ENCODE peak calls at places on chromosomes 1 and 21, in seven cellular contexts. One of them, this sample, is unnamed.

GRCh38 chr1:15444476-15445389 is 6.5 kb downstream of the CTRC start:
- DNase-seq in SJSA1: no peak
- DNase-seq in heart right ventricle: no peak
- DNase-seq in WERI-Rb-1: no peak
- DNase-seq in breast epithelium: no peak
- DNase-seq in mammary epithelial cell: no peak
- DNase-seq in OCI-LY7: no peak
- DNase-seq in this sample: no peak

GRCh38 chr1:204127597-204128242 is 24.1 kb downstream of the ETNK2 start:
- DNase-seq in SJSA1: peak
- DNase-seq in heart right ventricle: peak
- DNase-seq in WERI-Rb-1: peak
- DNase-seq in breast epithelium: no peak
- DNase-seq in mammary epithelial cell: peak
- DNase-seq in OCI-LY7: peak
- DNase-seq in this sample: peak

GRCh38 chr1:31868862-31869261 is 53.0 kb upstream of the SPOCD1 start:
- DNase-seq in SJSA1: no peak
- DNase-seq in heart right ventricle: no peak
- DNase-seq in WERI-Rb-1: no peak
- DNase-seq in breast epithelium: no peak
- DNase-seq in mammary epithelial cell: no peak
- DNase-seq in OCI-LY7: no peak
- DNase-seq in this sample: no peak

GRCh38 chr1:61975621-61976020 is 219.0 kb upstream of the L1TD1 start:
- DNase-seq in SJSA1: no peak
- DNase-seq in heart right ventricle: no peak
- DNase-seq in WERI-Rb-1: no peak
- DNase-seq in breast epithelium: no peak
- DNase-seq in mammary epithelial cell: no peak
- DNase-seq in OCI-LY7: no peak
- DNase-seq in this sample: no peak

GRCh38 chr1:107491582-107491981 is 350.7 kb downstream of the NTNG1 start:
- DNase-seq in SJSA1: no peak
- DNase-seq in heart right ventricle: no peak
- DNase-seq in WERI-Rb-1: no peak
- DNase-seq in breast epithelium: no peak
- DNase-seq in mammary epithelial cell: no peak
- DNase-seq in OCI-LY7: no peak
- DNase-seq in this sample: no peak

GRCh38 chr1:165116732-165117131 is 239.8 kb downstream of the LMX1A start:
- DNase-seq in SJSA1: peak
- DNase-seq in heart right ventricle: no peak
- DNase-seq in WERI-Rb-1: no peak
- DNase-seq in breast epithelium: no peak
- DNase-seq in mammary epithelial cell: peak
- DNase-seq in OCI-LY7: no peak
- DNase-seq in this sample: no peak

GRCh38 chr1:56291374-56291841 is 288.0 kb downstream of the PLPP3 start:
- DNase-seq in SJSA1: peak
- DNase-seq in heart right ventricle: peak
- DNase-seq in WERI-Rb-1: no peak
- DNase-seq in breast epithelium: no peak
- DNase-seq in mammary epithelial cell: no peak
- DNase-seq in OCI-LY7: no peak
- DNase-seq in this sample: peak

GRCh38 chr21:36792505-36792967 is 93.6 kb downstream of the SIM2 start:
- DNase-seq in SJSA1: no peak
- DNase-seq in heart right ventricle: no peak
- DNase-seq in WERI-Rb-1: no peak
- DNase-seq in breast epithelium: no peak
- DNase-seq in mammary epithelial cell: peak
- DNase-seq in OCI-LY7: no peak
- DNase-seq in this sample: no peak

GRCh38 chr1:14071581-14071980 is 371.6 kb downstream of the PRDM2 start:
- DNase-seq in SJSA1: no peak
- DNase-seq in heart right ventricle: no peak
- DNase-seq in WERI-Rb-1: no peak
- DNase-seq in breast epithelium: no peak
- DNase-seq in mammary epithelial cell: no peak
- DNase-seq in OCI-LY7: no peak
- DNase-seq in this sample: no peak

GRCh38 chr1:221887091-221887746 is 145.3 kb upstream of the DUSP10 start:
- DNase-seq in SJSA1: peak
- DNase-seq in heart right ventricle: peak
- DNase-seq in WERI-Rb-1: peak
- DNase-seq in breast epithelium: peak
- DNase-seq in mammary epithelial cell: peak
- DNase-seq in OCI-LY7: no peak
- DNase-seq in this sample: peak

GRCh38 chr1:108830119-108831008 is 26.5 kb downstream of the AKNAD1 start:
- DNase-seq in SJSA1: peak
- DNase-seq in heart right ventricle: peak
- DNase-seq in WERI-Rb-1: no peak
- DNase-seq in breast epithelium: peak
- DNase-seq in mammary epithelial cell: peak
- DNase-seq in OCI-LY7: no peak
- DNase-seq in this sample: no peak

GRCh38 chr1:224622831-224623230 is 6.7 kb downstream of the CNIH3 start:
- DNase-seq in SJSA1: no peak
- DNase-seq in heart right ventricle: no peak
- DNase-seq in WERI-Rb-1: no peak
- DNase-seq in breast epithelium: no peak
- DNase-seq in mammary epithelial cell: no peak
- DNase-seq in OCI-LY7: no peak
- DNase-seq in this sample: no peak

GRCh38 chr1:224621813-224622682 is 5.9 kb downstream of the CNIH3 start:
- DNase-seq in SJSA1: no peak
- DNase-seq in heart right ventricle: no peak
- DNase-seq in WERI-Rb-1: no peak
- DNase-seq in breast epithelium: no peak
- DNase-seq in mammary epithelial cell: no peak
- DNase-seq in OCI-LY7: no peak
- DNase-seq in this sample: no peak

GRCh38 chr1:224617410-224618361 is 1.6 kb downstream of the CNIH3 start:
- DNase-seq in SJSA1: no peak
- DNase-seq in heart right ventricle: no peak
- DNase-seq in WERI-Rb-1: no peak
- DNase-seq in breast epithelium: no peak
- DNase-seq in mammary epithelial cell: no peak
- DNase-seq in OCI-LY7: no peak
- DNase-seq in this sample: peak

GRCh38 chr1:224619209-224619608 is 3.1 kb downstream of the CNIH3 start:
- DNase-seq in SJSA1: no peak
- DNase-seq in heart right ventricle: no peak
- DNase-seq in WERI-Rb-1: no peak
- DNase-seq in breast epithelium: no peak
- DNase-seq in mammary epithelial cell: no peak
- DNase-seq in OCI-LY7: no peak
- DNase-seq in this sample: no peak

DNA sequence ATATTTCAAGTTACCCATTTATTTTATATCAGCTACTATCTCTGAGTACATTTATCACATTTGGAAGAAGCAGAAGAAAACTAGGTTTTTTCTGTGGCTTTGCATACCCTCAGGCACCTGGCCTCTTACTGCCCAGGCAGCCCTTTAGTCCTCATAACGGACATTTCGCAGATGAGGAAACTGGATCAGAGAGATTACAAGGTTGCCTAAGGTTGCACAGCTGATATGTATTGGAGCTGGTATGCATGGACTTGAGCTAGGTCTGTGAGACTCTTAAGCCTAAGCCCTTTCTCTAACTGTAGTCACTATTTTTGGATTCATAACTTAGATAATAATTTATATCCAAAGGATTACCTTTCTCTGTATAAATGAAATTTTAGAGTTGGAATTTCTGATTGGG is 4.0 kb downstream of the CNIH3 start:
- DNase-seq in SJSA1: no peak
- DNase-seq in heart right ventricle: no peak
- DNase-seq in WERI-Rb-1: peak
- DNase-seq in breast epithelium: no peak
- DNase-seq in mammary epithelial cell: no peak
- DNase-seq in OCI-LY7: no peak
- DNase-seq in this sample: no peak
- H3K4me3 ChIP-seq in SJSA1: no peak
- H3K4me3 ChIP-seq in heart right ventricle: no peak
- H3K4me3 ChIP-seq in WERI-Rb-1: no peak
- H3K4me3 ChIP-seq in breast epithelium: no peak
- H3K4me3 ChIP-seq in mammary epithelial cell: no peak
- H3K4me3 ChIP-seq in OCI-LY7: no peak
- H3K4me3 ChIP-seq in this sample: no peak

GRCh38 chr21:30233228-30233627 is 17.3 kb upstream of the CLDN8 start:
- DNase-seq in SJSA1: no peak
- DNase-seq in heart right ventricle: no peak
- DNase-seq in WERI-Rb-1: no peak
- DNase-seq in breast epithelium: no peak
- DNase-seq in mammary epithelial cell: no peak
- DNase-seq in OCI-LY7: no peak
- DNase-seq in this sample: no peak

GRCh38 chr21:30227128-30227527 is 11.2 kb upstream of the CLDN8 start:
- DNase-seq in SJSA1: no peak
- DNase-seq in heart right ventricle: no peak
- DNase-seq in WERI-Rb-1: no peak
- DNase-seq in breast epithelium: no peak
- DNase-seq in mammary epithelial cell: no peak
- DNase-seq in OCI-LY7: no peak
- DNase-seq in this sample: no peak

GRCh38 chr21:30232011-30232410 is 16.1 kb upstream of the CLDN8 start:
- DNase-seq in SJSA1: no peak
- DNase-seq in heart right ventricle: no peak
- DNase-seq in WERI-Rb-1: no peak
- DNase-seq in breast epithelium: no peak
- DNase-seq in mammary epithelial cell: no peak
- DNase-seq in OCI-LY7: no peak
- DNase-seq in this sample: no peak

GRCh38 chr21:30223596-30223995 is 7.7 kb upstream of the CLDN8 start:
- DNase-seq in SJSA1: no peak
- DNase-seq in heart right ventricle: no peak
- DNase-seq in WERI-Rb-1: no peak
- DNase-seq in breast epithelium: no peak
- DNase-seq in mammary epithelial cell: no peak
- DNase-seq in OCI-LY7: no peak
- DNase-seq in this sample: no peak

GRCh38 chr21:30227633-30228404 is 11.9 kb upstream of the CLDN8 start:
- DNase-seq in SJSA1: no peak
- DNase-seq in heart right ventricle: peak
- DNase-seq in WERI-Rb-1: no peak
- DNase-seq in breast epithelium: no peak
- DNase-seq in mammary epithelial cell: peak
- DNase-seq in OCI-LY7: no peak
- DNase-seq in this sample: no peak
- H3K27ac ChIP-seq in SJSA1: no peak
- H3K27ac ChIP-seq in heart right ventricle: no peak
- H3K27ac ChIP-seq in WERI-Rb-1: no peak
- H3K27ac ChIP-seq in breast epithelium: peak
- H3K27ac ChIP-seq in mammary epithelial cell: peak
- H3K27ac ChIP-seq in OCI-LY7: no peak
- H3K27ac ChIP-seq in this sample: no peak

DNA sequence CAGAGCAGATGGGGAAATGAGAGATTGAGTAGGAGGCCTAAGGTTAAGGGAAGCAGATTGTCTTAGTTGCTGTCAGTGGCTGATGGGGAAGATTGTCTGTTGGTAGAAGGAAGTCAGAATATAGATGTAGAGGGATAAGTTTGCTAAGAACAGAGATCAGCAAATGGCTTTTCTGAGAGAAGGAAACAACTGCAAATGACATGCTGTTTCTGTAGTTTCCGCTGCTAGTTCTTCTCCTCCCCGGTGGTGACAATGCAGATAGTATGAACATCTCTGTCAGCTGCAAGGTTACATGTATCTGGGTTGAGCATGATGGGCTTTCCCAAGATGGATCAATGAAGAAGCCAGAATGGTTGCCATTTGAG is 830 bp downstream of the CD1C start:
- DNase-seq in SJSA1: no peak
- DNase-seq in heart right ventricle: no peak
- DNase-seq in WERI-Rb-1: no peak
- DNase-seq in breast epithelium: no peak
- DNase-seq in mammary epithelial cell: no peak
- DNase-seq in OCI-LY7: peak
- DNase-seq in this sample: no peak
- H3K4me3 ChIP-seq in SJSA1: no peak
- H3K4me3 ChIP-seq in heart right ventricle: no peak
- H3K4me3 ChIP-seq in WERI-Rb-1: no peak
- H3K4me3 ChIP-seq in breast epithelium: no peak
- H3K4me3 ChIP-seq in mammary epithelial cell: no peak
- H3K4me3 ChIP-seq in OCI-LY7: peak
- H3K4me3 ChIP-seq in this sample: no peak

GRCh38 chr1:1021010-1021845 is 1.3 kb downstream of the AGRN start:
- DNase-seq in SJSA1: peak
- DNase-seq in heart right ventricle: peak
- DNase-seq in WERI-Rb-1: peak
- DNase-seq in breast epithelium: peak
- DNase-seq in mammary epithelial cell: peak
- DNase-seq in OCI-LY7: no peak
- DNase-seq in this sample: peak

GRCh38 chr1:1020000-1020404 is at the start of gene AGRN:
- DNase-seq in SJSA1: no peak
- DNase-seq in heart right ventricle: no peak
- DNase-seq in WERI-Rb-1: no peak
- DNase-seq in breast epithelium: no peak
- DNase-seq in mammary epithelial cell: peak
- DNase-seq in OCI-LY7: no peak
- DNase-seq in this sample: peak

GRCh38 chr1:1020415-1021009 is 592 bp downstream of the AGRN start:
- DNase-seq in SJSA1: no peak
- DNase-seq in heart right ventricle: no peak
- DNase-seq in WERI-Rb-1: no peak
- DNase-seq in breast epithelium: no peak
- DNase-seq in mammary epithelial cell: no peak
- DNase-seq in OCI-LY7: no peak
- DNase-seq in this sample: peak

GRCh38 chr1:1021860-1022259 is 1.9 kb downstream of the AGRN start:
- DNase-seq in SJSA1: no peak
- DNase-seq in heart right ventricle: no peak
- DNase-seq in WERI-Rb-1: no peak
- DNase-seq in breast epithelium: no peak
- DNase-seq in mammary epithelial cell: peak
- DNase-seq in OCI-LY7: no peak
- DNase-seq in this sample: no peak

DNA sequence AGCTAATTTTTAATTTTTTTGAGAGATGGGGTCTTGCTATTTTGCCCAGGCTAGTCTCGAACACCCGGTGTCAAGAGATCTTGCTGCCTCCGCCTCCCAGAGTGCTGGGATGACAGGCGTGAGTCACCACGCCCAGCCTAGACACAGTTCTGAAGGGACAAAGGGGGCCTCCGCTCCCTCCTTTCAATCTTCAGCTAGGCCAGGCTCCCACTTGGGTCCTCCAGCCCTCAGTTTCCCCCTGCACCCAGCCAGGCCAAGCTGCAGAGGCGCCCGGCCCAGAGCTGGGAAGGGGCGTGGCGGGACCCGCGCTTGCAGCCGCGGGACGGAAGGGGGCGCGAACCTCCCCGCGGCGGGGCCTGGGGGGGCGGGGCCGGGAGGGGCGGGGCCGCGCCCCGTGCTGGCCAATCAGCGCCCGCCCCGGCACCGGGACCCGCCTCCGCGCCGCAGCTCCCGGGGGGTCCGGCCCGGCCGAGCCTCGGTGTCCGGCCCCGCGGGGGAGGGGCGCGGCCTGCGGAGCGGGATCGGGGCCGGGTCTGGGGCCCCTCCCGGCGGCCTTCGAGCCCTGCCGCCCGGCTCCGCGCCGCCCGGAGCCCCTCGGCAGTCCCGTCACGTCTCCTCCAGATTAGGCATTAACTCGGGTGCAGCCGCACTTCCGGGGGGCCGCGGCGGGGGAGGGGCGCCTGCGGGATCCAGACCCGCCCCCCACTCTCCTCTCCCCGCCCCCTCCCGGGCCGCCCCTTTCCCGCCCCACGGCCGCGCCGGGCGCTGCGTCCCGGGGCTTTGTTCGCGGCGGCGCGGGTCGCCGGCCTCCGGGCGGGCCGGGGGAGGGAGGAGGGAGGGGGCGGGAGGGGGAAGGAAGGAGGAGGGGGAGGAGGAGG is 559 bp upstream of the AGRN start:
- DNase-seq in SJSA1: peak
- DNase-seq in heart right ventricle: peak
- DNase-seq in WERI-Rb-1: peak
- DNase-seq in breast epithelium: peak
- DNase-seq in mammary epithelial cell: peak
- DNase-seq in OCI-LY7: peak
- DNase-seq in this sample: peak
- H3K27ac ChIP-seq in SJSA1: peak
- H3K27ac ChIP-seq in heart right ventricle: peak
- H3K27ac ChIP-seq in WERI-Rb-1: peak
- H3K27ac ChIP-seq in breast epithelium: peak
- H3K27ac ChIP-seq in mammary epithelial cell: no peak
- H3K27ac ChIP-seq in OCI-LY7: no peak
- H3K27ac ChIP-seq in this sample: peak

This sample was measured in endodermal cell.